ENCODE peak calls at places on chromosomes 1 and 21, in five cellular contexts. A is GM06990, Y is foreskin fibroblast, J is heart left ventricle, H is heart right ventricle. F is an unnamed sample.

GRCh38 chr1:116881879-116882520 is 27.7 kb upstream of the PTGFRN start:
- DNase-seq in J (peak), H (no peak), Y (peak), A (no peak), F (peak)

GRCh38 chr1:226549937-226550670 is 1.5 kb downstream of the STUM start:
- DNase-seq in A (no peak), Y (peak), J (peak), H (peak), F (no peak)

GRCh38 chr1:1614204-1614953 is 921 bp upstream of the MIB2 start:
- DNase-seq in Y (peak), J (peak), A (peak), H (peak), F (peak)

GRCh38 chr21:37828515-37828914 is 87.7 kb downstream of the KCNJ6 start:
- DNase-seq in H (no peak), A (no peak), Y (no peak), J (no peak), F (no peak)

GRCh38 chr1:206591236-206591635 is 21.0 kb downstream of the EIF2D start:
- DNase-seq in Y (peak), H (no peak), J (no peak), A (no peak), F (no peak)

GRCh38 chr1:229874609-229875008 is 192.4 kb upstream of the GALNT2 start:
- DNase-seq in Y (no peak), J (no peak), A (no peak), H (no peak), F (no peak)

GRCh38 chr1:3731951-3732746 is 20.1 kb upstream of the CCDC27 start:
- DNase-seq in Y (no peak), A (no peak), J (no peak), H (peak), F (no peak)

GRCh38 chr21:45877821-45878469 is 103.6 kb upstream of the COL6A1 start:
- DNase-seq in Y (peak), H (no peak), J (no peak), A (no peak), F (no peak)

GRCh38 chr1:20255666-20256065 is 35.0 kb upstream of the VWA5B1 start:
- DNase-seq in A (no peak), J (peak), H (no peak), Y (peak), F (peak)

GRCh38 chr1:63690966-63691365 is 82.9 kb upstream of the ROR1 start:
- DNase-seq in J (no peak), H (no peak), A (no peak), Y (peak), F (no peak)

GRCh38 chr1:84757301-84757700 is 67.0 kb upstream of the SSX2IP start:
- DNase-seq in Y (no peak), A (no peak), J (no peak), H (no peak), F (no peak)

GRCh38 chr1:89904219-89904980 is 83.6 kb downstream of the LRRC8D start:
- DNase-seq in Y (no peak), H (no peak), J (peak), A (no peak), F (no peak)

GRCh38 chr1:178664278-178664677 is 60.8 kb upstream of the RALGPS2 start:
- DNase-seq in Y (no peak), J (no peak), A (peak), H (no peak), F (no peak)

GRCh38 chr1:246267896-246268295 is 239.2 kb downstream of the SMYD3 start:
- DNase-seq in Y (no peak), J (no peak), A (no peak), H (no peak), F (no peak)

GRCh38 chr1:73909043-73909567 is 288.9 kb downstream of the LRRIQ3 start:
- DNase-seq in H (no peak), Y (no peak), A (no peak), J (no peak), F (no peak)

GRCh38 chr1:98019747-98020146 is 98.9 kb upstream of the DPYD start:
- DNase-seq in Y (no peak), H (no peak), A (no peak), J (no peak), F (no peak)

GRCh38 chr1:41319803-41320711 is 41.2 kb upstream of the FOXO6 start:
- DNase-seq in A (no peak), H (peak), J (peak), Y (no peak), F (no peak)

GRCh38 chr1:204369006-204369726 is 9.4 kb upstream of the PLEKHA6 start:
- DNase-seq in A (no peak), J (no peak), Y (no peak), H (no peak), F (no peak)

GRCh38 chr1:244150071-244150470 is 99.0 kb downstream of the ZBTB18 start:
- DNase-seq in Y (peak), A (no peak), J (no peak), H (no peak), F (no peak)

GRCh38 chr21:37375866-37376574 is 9.4 kb downstream of the DYRK1A start:
- DNase-seq in H (no peak), A (no peak), J (no peak), Y (no peak), F (no peak)

GRCh38 chr1:221487781-221488520 is 253.9 kb downstream of the DUSP10 start:
- DNase-seq in Y (peak), H (no peak), A (no peak), J (no peak), F (peak)

GRCh38 chr21:41750532-41751151 is 16.2 kb downstream of the RIPK4 start:
- DNase-seq in J (peak), Y (peak), A (no peak), H (no peak), F (no peak)

GRCh38 chr21:45419162-45419561 is 14.2 kb downstream of the COL18A1 start:
- DNase-seq in Y (no peak), A (no peak), J (no peak), H (peak), F (no peak)

GRCh38 chr1:209103135-209103534 is 480.4 kb upstream of the CAMK1G start:
- DNase-seq in A (peak), H (no peak), Y (no peak), J (no peak), F (no peak)

GRCh38 chr21:31509108-31510017 is 150.1 kb upstream of the SOD1 start:
- DNase-seq in H (no peak), J (no peak), A (peak), Y (no peak), F (no peak)

GRCh38 chr1:228472655-228473054 is 14.5 kb upstream of the RNF187 start:
- DNase-seq in A (no peak), H (no peak), Y (peak), J (no peak), F (no peak)

GRCh38 chr1:209896346-209896745 is 41.7 kb upstream of the SYT14 start:
- DNase-seq in Y (no peak), H (no peak), A (no peak), J (no peak), F (no peak)

GRCh38 chr1:905811-906531 is 17.8 kb upstream of the SAMD11 start:
- DNase-seq in H (peak), A (peak), Y (no peak), J (peak), F (no peak)

DNA sequence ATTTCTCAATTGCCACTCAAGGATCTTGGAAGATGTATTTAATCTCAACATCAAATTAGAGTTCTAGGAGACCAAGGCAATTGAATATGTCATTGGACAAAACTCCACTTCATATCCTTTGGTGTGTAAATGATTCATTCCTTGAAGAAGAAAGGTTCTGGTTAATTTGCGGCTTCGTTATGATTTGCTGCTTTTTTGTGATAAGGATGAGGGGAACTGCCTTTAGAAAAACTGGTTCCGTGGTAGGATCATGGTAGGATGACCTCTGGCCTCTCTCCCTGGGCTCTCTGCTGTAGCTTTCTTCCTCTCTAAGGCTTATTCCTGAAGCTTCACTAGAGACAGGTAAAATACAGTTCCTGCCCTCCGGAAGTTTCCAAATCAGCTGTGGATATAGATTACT is 51.5 kb upstream of the ERRFI1 start:
- DNase-seq in Y (no peak), A (no peak), H (no peak), J (no peak), F (no peak)
- H3K4me3 ChIP-seq in Y (no peak), A (no peak), H (no peak), J (no peak), F (no peak)

GRCh38 chr1:114671011-114671938 is 1.4 kb upstream of the DENND2C start:
- DNase-seq in A (no peak), H (no peak), Y (peak), J (no peak), F (no peak)
- TF ChIP-seq CTCF in A (no peak), H (peak), Y (no peak), J (no peak), F (peak)

GRCh38 chr1:109385417-109385816 is 12.3 kb downstream of the SORT1 start:
- DNase-seq in A (no peak), H (peak), J (peak), Y (no peak), F (no peak)
- H3K4me3 ChIP-seq in A (no peak), H (no peak), J (no peak), Y (no peak), F (no peak)

DNA sequence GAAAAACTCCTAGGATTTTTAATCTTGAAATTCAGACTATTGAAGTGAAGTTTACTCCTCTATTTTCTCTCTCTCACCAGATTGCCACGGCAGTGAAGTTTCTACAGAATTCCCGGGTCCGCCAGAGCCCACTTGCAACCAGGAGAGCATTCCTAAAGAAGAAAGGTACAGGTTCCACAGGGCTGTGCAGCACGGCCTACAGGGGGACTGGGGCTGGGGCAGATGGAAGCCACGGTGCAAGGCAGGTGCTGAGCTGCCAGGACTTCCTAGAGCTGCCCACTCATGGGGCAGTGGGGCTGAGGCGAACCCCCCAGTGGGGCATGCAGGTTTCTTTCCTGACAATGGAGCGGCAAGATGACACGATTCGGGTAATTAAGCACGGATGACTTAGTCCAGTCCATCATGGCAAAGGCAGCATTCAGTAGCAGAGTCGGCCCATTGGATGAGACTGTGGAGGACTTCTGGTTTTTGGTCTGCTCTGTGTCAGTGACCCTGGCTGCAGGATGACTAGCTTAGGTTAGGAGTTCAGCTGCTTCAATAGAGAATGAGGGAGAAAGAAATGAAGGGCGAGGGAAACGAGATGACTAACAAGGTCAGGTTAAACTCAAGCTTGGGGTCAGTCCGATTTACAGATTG is 61.5 kb downstream of the PEX14 start:
- DNase-seq in A (no peak), H (no peak), Y (no peak), J (no peak), F (no peak)
- TF ChIP-seq CTCF in A (no peak), H (no peak), Y (no peak), J (no peak), F (no peak)

DNA sequence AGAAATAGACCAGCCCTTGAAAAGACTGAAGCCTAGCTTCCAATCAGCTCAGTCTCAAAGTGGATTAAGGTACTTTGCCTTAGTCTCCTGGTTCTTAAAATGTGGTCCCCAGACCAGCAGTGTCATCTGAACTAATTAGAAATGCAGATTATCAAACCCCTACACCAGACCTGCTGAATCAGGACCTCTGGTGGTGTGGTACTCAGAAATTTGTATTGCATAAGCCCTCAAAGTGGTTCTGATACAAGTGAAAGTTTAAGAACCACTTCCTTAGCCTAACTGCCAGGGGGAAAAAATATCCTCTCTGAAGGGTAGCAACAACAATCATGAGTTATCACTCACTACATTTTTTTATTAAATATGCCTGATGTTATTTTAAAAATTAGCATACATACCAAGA is 131.1 kb downstream of the PPP1R12B start:
- DNase-seq in H (no peak), Y (no peak), J (no peak), A (no peak), F (no peak)
- H3K4me3 ChIP-seq in H (no peak), Y (no peak), J (no peak), A (no peak), F (no peak)

GRCh38 chr1:205568135-205568468 is 63.6 kb downstream of the CDK18 start:
- DNase-seq in A (no peak), Y (no peak), J (no peak), H (no peak), F (no peak)

GRCh38 chr1:205570173-205570501 is 61.7 kb downstream of the ELK4 start:
- DNase-seq in A (no peak), H (no peak), Y (no peak), J (no peak), F (no peak)

GRCh38 chr1:205567716-205568115 is 63.2 kb downstream of the CDK18 start:
- DNase-seq in A (no peak), H (no peak), J (no peak), Y (no peak), F (no peak)

GRCh38 chr1:205569411-205570172 is 62.2 kb downstream of the ELK4 start:
- DNase-seq in A (no peak), J (no peak), Y (no peak), H (no peak), F (no peak)

DNA sequence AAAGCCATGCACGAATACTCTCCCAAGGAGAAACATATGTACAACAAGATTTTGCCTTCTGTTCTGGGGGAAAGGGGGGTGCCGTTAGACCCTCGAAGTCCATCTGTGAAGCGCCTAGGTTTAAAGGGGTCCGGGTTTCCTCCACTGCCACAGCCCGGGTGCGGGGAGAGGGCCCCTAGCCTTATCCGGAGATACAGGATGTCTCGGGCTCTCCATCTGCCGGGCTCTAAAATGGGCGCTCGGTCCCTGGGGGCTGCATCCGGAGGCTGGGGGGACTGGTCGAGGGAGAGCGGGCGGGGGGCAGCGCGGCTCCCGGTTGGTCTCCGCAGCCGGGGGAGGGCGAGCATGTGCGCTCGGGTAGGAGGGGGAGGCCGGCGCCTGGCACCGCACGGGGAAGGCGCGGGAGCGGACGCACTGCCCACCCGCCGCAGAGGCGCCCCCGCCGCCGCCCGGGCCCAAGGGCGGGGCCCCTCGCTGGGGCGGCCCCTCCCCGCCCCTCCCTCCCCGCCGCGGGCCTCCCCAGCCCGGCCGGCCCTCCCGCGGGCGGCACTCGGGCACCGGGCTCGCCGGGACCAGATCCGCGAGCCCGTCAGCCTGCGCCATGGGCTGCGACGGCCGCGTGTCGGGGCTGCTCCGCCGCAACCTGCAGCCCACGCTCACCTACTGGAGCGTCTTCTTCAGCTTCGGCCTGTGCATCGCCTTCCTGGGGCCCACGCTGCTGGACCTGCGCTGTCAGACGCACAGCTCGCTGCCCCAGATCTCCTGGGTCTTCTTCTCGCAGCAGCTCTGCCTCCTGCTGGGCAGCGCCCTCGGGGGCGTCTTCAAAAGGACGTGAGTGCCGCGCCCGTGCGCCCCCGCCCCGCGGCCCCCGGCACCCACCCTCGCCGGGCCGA is 63.1 kb downstream of the ELK4 start:
- DNase-seq in Y (peak), J (no peak), H (no peak), A (no peak), F (no peak)
- TF ChIP-seq CTCF in Y (no peak), J (no peak), H (peak), A (peak), F (no peak)

DNA sequence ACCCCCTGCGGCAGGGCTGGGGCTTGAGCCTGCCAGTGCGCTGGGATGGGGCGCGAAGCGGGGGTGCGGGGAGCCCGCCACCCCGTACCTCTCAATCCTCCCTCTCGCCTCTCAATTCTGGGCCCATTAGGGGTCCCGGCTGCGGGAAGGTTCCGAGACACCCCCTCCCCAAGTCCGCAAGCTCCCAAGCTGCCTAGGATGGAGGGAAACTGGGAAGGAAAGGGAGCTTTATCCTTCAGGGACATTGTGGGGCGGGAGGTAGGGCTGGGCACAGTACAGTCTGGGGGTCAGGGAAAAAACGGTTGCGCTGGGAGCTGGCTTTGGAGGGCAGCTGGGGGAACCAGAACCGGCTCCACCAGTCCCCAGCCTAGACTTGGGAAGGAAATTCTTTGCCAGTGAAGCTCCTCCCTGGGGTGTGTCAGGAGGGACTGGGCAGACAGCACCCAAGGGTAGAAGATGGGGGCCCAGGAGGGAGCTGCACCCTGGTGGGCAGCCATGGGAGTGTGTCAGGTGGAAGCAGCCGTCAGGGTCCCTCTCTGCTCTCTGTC is 904 bp downstream of the GJB3 start:
- DNase-seq in Y (no peak), A (no peak), J (no peak), H (no peak), F (no peak)
- H3K4me3 ChIP-seq in Y (peak), A (no peak), J (peak), H (peak), F (no peak)

DNA sequence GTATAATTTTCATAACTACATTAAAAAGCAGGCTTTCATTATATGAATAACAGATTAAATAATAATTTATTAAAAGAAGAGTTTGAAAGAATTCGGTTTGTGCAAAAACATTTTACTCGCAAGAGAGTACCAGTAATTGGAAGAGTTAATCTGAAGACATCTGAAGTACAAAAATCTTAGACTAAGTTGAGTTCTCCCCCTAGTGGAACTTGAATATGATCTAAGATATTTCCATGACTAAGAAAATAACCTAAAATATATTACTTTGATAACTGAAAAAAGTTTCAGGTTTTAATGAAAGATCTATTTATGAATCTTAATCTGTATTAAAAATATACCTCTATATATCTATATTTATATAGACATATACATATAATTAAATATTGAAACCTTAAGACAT is 112.5 kb upstream of the GFI1 start:
- DNase-seq in J (no peak), Y (peak), H (no peak), A (no peak), F (peak)
- TF ChIP-seq CTCF in J (peak), Y (peak), H (peak), A (peak), F (peak)

GRCh38 chr1:235278915-235279292 is 49.1 kb downstream of the ARID4B start:
- DNase-seq in H (no peak), J (no peak), A (no peak), Y (no peak), F (no peak)
- H3K4me3 ChIP-seq in H (no peak), J (no peak), A (no peak), Y (no peak), F (no peak)

DNA sequence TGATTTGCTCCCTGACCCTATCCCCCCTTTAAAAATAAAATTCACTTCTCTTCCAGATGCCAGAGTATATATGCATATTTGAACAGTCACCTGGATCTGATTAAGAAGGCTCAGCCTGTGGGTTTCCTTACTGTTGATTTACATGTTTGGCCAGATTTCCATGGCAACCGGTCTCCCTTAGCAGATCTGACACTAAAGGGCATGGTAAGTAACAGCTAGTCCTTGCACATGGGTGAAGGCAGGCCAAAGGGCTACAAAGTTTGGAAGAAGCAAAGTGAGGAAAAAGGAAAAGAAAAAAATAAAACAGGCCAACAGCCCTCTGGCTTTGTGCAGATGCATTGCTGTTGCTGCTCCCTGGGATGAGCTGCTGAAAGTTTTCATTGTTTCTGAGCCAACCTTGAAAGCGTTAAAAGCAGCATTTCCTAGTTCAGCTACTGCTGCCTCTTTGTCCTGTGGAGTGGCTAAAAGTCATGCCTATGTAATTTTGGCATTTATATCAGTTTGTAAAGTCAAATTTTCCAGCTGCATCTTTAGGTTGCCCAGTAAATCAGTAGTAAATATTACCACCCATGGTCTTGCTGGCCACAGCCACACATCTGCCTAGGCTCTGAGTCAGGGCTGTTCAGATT is 176.5 kb upstream of the HOOK1 start:
- DNase-seq in J (peak), Y (peak), A (no peak), H (no peak), F (peak)
- TF ChIP-seq CTCF in J (no peak), Y (no peak), A (no peak), H (no peak), F (no peak)

F was measured in AG09309.